ENCODE peak calls at places on chromosomes 16 and 17, in seven cellular contexts. D is IMR-90, B is H9, H is neuronal stem cell, R is trophoblast cell, K is mesendoderm, L is H1. N is an unnamed sample.

GRCh38 chr16:11333696-11334095 is 11.6 kb upstream of the RMI2 start:
- DNase-seq in H (no peak), R (peak), K (no peak), D (peak), L (no peak), B (no peak), N (no peak)

GRCh38 chr16:57616871-57617270 is 11.6 kb upstream of the ADGRG1 start:
- DNase-seq in B (peak), D (no peak), H (no peak), K (no peak), R (no peak), L (peak), N (no peak)

GRCh38 chr17:76500074-76500744 is 1.0 kb downstream of the RHBDF2 start:
- DNase-seq in R (no peak), D (no peak), L (no peak), H (no peak), B (no peak), K (no peak), N (no peak)

GRCh38 chr17:46061435-46061834 is 62.4 kb downstream of the STH start:
- DNase-seq in D (no peak), R (peak), H (no peak), K (peak), L (no peak), B (no peak), N (peak)

GRCh38 chr17:253091-253846 is 71.8 kb upstream of the DOC2B start:
- DNase-seq in K (no peak), R (no peak), B (no peak), D (no peak), L (peak), H (no peak), N (no peak)

GRCh38 chr17:19533718-19534561 is at the start of gene SLC47A1:
- DNase-seq in R (peak), L (peak), D (no peak), H (peak), B (peak), K (peak), N (peak)

GRCh38 chr17:37818689-37819088 is 73.8 kb upstream of the HNF1B start:
- DNase-seq in R (no peak), B (no peak), L (no peak), D (peak), K (peak), H (no peak), N (no peak)

GRCh38 chr16:11032922-11033291 is 88.5 kb downstream of the CLEC16A start:
- DNase-seq in B (no peak), K (peak), H (peak), L (no peak), R (no peak), D (peak), N (peak)

GRCh38 chr16:66041907-66042306 is 324.6 kb upstream of the CDH5 start:
- DNase-seq in L (no peak), B (no peak), K (no peak), R (no peak), H (no peak), D (no peak), N (no peak)

GRCh38 chr17:2483084-2483483 is 28.6 kb downstream of the METTL16 start:
- DNase-seq in L (no peak), K (no peak), H (no peak), B (no peak), R (no peak), D (no peak), N (no peak)

GRCh38 chr16:27491894-27492587 is 57.7 kb downstream of the GTF3C1 start:
- DNase-seq in H (no peak), D (no peak), R (peak), L (no peak), B (no peak), K (peak), N (no peak)

GRCh38 chr17:75126954-75127353 is 4.6 kb downstream of the NT5C start:
- DNase-seq in R (no peak), H (no peak), K (no peak), D (no peak), B (no peak), L (no peak), N (no peak)

GRCh38 chr17:75531724-75532090 is 6.2 kb downstream of the LLGL2 start:
- DNase-seq in L (no peak), B (no peak), D (no peak), K (peak), R (peak), H (no peak), N (no peak)

GRCh38 chr16:75109732-75110243 is 6.8 kb downstream of the LDHD start:
- DNase-seq in K (no peak), L (no peak), H (no peak), B (peak), D (no peak), R (no peak), N (no peak)

GRCh38 chr16:30348113-30348512 is 7.0 kb downstream of the CD2BP2 start:
- DNase-seq in L (no peak), B (no peak), H (no peak), R (no peak), K (no peak), D (no peak), N (no peak)

GRCh38 chr16:30349695-30350094 is 5.4 kb downstream of the CD2BP2 start:
- DNase-seq in K (no peak), L (no peak), H (no peak), R (no peak), D (no peak), B (no peak), N (no peak)

GRCh38 chr16:30350134-30350871 is 4.8 kb downstream of the CD2BP2 start:
- DNase-seq in K (no peak), R (no peak), L (no peak), B (no peak), H (no peak), D (no peak), N (peak)

GRCh38 chr16:30351001-30351441 is 4.1 kb downstream of the CD2BP2 start:
- DNase-seq in B (no peak), R (no peak), D (no peak), K (no peak), H (no peak), L (no peak), N (no peak)

GRCh38 chr16:30348929-30349328 is 6.2 kb downstream of the CD2BP2 start:
- DNase-seq in L (no peak), R (no peak), B (no peak), H (no peak), K (no peak), D (no peak), N (no peak)
- H3K18ac ChIP-seq in L (no peak), R (no peak), B (no peak), H (no peak), K (no peak), D (no peak), N (no peak)

GRCh38 chr17:14579716-14580115 is 278.8 kb downstream of the HS3ST3B1 start:
- DNase-seq in K (no peak), R (no peak), L (no peak), D (no peak), H (no peak), B (no peak), N (no peak)
- H3K18ac ChIP-seq in K (no peak), R (no peak), L (no peak), D (no peak), H (no peak), B (no peak), N (no peak)

GRCh38 chr16:84891149-84891795 is 71.5 kb downstream of the CRISPLD2 start:
- DNase-seq in B (no peak), H (no peak), L (no peak), D (no peak), R (no peak), K (no peak), N (no peak)
- H3K18ac ChIP-seq in B (no peak), H (peak), L (no peak), D (no peak), R (no peak), K (no peak), N (no peak)

DNA sequence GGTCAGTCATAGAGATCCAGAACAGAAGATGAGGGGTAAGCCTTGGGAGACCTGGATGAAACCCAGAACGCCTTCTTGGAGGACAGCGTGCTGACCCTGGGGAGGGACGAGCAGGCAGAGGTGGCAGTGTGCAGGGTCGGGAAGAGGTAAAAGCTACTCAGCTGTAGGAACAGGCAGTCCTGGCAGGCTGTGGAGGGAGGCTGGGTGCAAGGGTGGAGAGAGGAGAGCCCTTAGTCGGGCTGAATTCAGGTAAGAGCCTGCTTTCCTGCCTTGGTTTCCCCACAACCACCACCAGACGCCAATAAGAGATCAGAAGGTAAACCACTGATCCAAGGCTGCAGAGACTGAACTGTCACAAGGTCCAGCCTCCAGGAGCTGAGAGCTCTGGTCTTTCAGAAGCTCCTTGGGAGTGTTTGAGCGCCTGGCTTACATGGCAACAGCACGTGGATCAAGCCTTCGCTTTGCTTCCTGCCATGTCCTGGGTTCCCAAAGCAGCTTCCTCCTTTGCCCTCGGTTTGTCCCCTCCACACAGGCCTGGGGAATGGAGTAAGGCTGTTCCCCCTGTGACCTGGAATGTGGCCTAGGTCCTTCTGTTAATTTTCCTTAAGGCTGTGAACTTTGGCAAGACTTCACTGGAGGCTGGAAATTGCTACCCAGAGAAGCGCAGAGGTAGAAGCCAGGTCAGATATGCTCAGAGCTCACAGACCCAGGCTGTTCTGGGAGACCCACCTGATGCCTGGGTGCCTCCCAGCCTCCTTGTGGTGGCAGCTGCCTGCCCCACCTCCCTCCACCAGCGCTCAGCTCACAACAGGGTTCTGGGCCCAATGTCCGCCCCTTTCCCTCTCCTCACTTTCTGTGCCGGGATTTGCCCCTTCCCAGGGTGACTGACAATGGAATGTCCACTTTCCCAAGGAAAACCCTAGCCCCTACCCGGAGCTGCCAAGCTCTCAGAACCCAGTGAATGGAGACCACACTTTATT is 3.9 kb upstream of the PDK2 start:
- DNase-seq in L (no peak), K (no peak), H (no peak), R (no peak), D (no peak), B (no peak), N (no peak)
- H3K18ac ChIP-seq in L (no peak), K (no peak), H (peak), R (no peak), D (no peak), B (no peak), N (no peak)

DNA sequence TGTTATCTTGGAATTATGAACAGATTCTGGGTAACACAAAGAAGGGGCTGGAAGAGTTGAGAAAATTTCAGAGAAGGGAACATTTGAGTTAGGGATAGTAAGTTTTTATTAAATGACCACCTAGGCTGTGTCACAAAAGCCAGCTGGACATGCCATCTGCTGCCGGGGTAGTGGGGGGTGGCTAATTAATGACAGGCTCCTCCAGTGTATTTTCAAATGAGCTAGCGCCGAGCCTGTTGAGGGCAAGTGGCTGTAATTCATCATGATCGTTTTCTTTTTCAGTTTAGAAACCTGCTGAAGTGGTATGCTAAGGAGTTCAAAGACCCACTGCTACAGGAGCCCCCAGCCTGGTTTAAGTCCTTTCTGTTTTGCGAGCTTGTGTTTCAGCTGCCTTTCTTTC is 6.2 kb downstream of the TMEM97 start:
- DNase-seq in R (no peak), B (peak), K (no peak), L (peak), H (no peak), D (no peak), N (no peak)
- H3K18ac ChIP-seq in R (no peak), B (no peak), K (no peak), L (no peak), H (no peak), D (no peak), N (no peak)

GRCh38 chr16:81137012-81137335 is 40.8 kb upstream of the GCSH start:
- DNase-seq in H (no peak), D (peak), R (peak), L (no peak), K (no peak), B (no peak), N (peak)
- H3K18ac ChIP-seq in H (no peak), D (no peak), R (peak), L (no peak), K (no peak), B (no peak), N (no peak)

GRCh38 chr16:24010440-24011089 is 174.8 kb downstream of the PRKCB start:
- DNase-seq in L (peak), B (peak), R (peak), K (peak), D (peak), H (peak), N (peak)
- H3K18ac ChIP-seq in L (no peak), B (no peak), R (no peak), K (no peak), D (no peak), H (no peak), N (no peak)